ENCODE peak calls at places on chromosomes 7 and 10, in ten cellular contexts. T is stimulated activated CD8-positive, alpha-beta memory T cell treated with anti-CD3 and anti-CD28 coated beads, Interleukin-15, amount 100 ng/mL, for 1 hour; L is NCI-H2081 treated with DMSO at 0.1 percent for 48 hours; N is CD4-positive, CD25-positive, alpha-beta regulatory T cell; C is mesothelial cell of epicardium; B is naive B cell; Q is AG20443; H is endothelial cell; O is activated T-helper 2 cell treated with anti-CD3 and anti-CD28 coated beads, Interferon-gamma antibody, Interleukin-2, Interleukin-4, amounts not matched to agents 10 μg/mL and 5 μg/mL and 100 μg/mL, durations not matched to agents 14 hours and 24 hours and 36 hours; F is GM04503. J is an unnamed sample.

GRCh38 chr10:3427846-3428442 is 255.4 kb upstream of the PITRM1 start:
- DNase-seq in F (no peak), B (no peak), N (no peak), O (no peak), H (no peak), Q (no peak), L (no peak), T (no peak), C (no peak), J (no peak)

GRCh38 chr7:132614428-132615076 is 38.3 kb upstream of the PLXNA4 start:
- DNase-seq in F (no peak), B (no peak), H (peak), N (no peak), L (no peak), O (no peak), C (no peak), Q (peak), T (no peak), J (peak)

GRCh38 chr10:68963151-68963550 is 7.2 kb downstream of the DDX21 start:
- DNase-seq in L (no peak), N (no peak), B (no peak), T (no peak), H (no peak), C (no peak), Q (no peak), O (no peak), F (no peak), J (no peak)

GRCh38 chr10:84138478-84139125 is 707 bp upstream of the GHITM start:
- DNase-seq in T (no peak), H (no peak), C (no peak), O (peak), Q (peak), B (no peak), F (peak), L (no peak), N (no peak), J (no peak)

GRCh38 chr10:43068781-43069515 is 7.9 kb upstream of the RET start:
- DNase-seq in C (no peak), Q (no peak), O (no peak), H (no peak), F (no peak), L (no peak), T (no peak), N (no peak), B (no peak), J (no peak)

GRCh38 chr10:72088879-72089585 is 681 bp upstream of the SPOCK2 start:
- DNase-seq in C (no peak), N (peak), T (no peak), O (peak), B (peak), F (no peak), L (peak), Q (peak), H (no peak), J (peak)

GRCh38 chr7:91228327-91228726 is 35.9 kb upstream of the FZD1 start:
- DNase-seq in F (no peak), B (no peak), C (no peak), L (no peak), O (no peak), T (no peak), H (no peak), Q (no peak), N (no peak), J (no peak)

GRCh38 chr10:27771231-27771630 is 25.6 kb upstream of the MKX start:
- DNase-seq in Q (no peak), F (no peak), O (no peak), C (no peak), L (no peak), T (no peak), H (no peak), N (no peak), B (no peak), J (no peak)

GRCh38 chr7:50953820-50954219 is 171.1 kb upstream of the GRB10 start:
- DNase-seq in T (no peak), H (no peak), L (no peak), B (no peak), Q (peak), F (no peak), C (no peak), N (no peak), O (no peak), J (no peak)

GRCh38 chr7:134991469-134992339 is 5.4 kb downstream of the AGBL3 start:
- DNase-seq in O (no peak), Q (no peak), N (no peak), F (no peak), C (no peak), L (no peak), H (no peak), T (no peak), B (no peak), J (no peak)

GRCh38 chr10:132889091-132889490 is 53.3 kb downstream of the CFAP46 start:
- DNase-seq in B (no peak), H (no peak), N (no peak), C (no peak), L (no peak), F (no peak), Q (no peak), O (no peak), T (no peak), J (peak)

GRCh38 chr10:33697016-33697415 is 362.5 kb upstream of the NRP1 start:
- DNase-seq in H (no peak), T (no peak), C (no peak), L (no peak), N (no peak), O (no peak), Q (no peak), B (no peak), F (no peak), J (no peak)

GRCh38 chr10:97332586-97333350 is 1.8 kb downstream of the FRAT2 start:
- DNase-seq in C (peak), B (no peak), Q (peak), F (peak), N (no peak), O (no peak), T (no peak), L (no peak), H (peak), J (peak)

GRCh38 chr10:22599048-22599561 is 115.3 kb downstream of the PIP4K2A start:
- DNase-seq in O (no peak), L (no peak), C (no peak), T (no peak), Q (peak), H (no peak), B (no peak), N (no peak), F (peak), J (no peak)

GRCh38 chr10:62308101-62308500 is 39.5 kb upstream of the RTKN2 start:
- DNase-seq in L (no peak), Q (no peak), O (no peak), F (no peak), H (no peak), N (no peak), C (no peak), B (no peak), T (no peak), J (no peak)

GRCh38 chr7:41679566-41679965 is 23.3 kb downstream of the INHBA start:
- DNase-seq in H (no peak), N (no peak), Q (no peak), O (no peak), L (no peak), F (no peak), T (no peak), B (no peak), C (no peak), J (no peak)

GRCh38 chr7:97620495-97620894 is 111.4 kb upstream of the TAC1 start:
- DNase-seq in B (no peak), Q (no peak), O (no peak), F (no peak), L (no peak), T (no peak), H (no peak), C (no peak), N (no peak), J (no peak)

GRCh38 chr10:101330236-101331225 is 23.4 kb upstream of the BTRC start:
- DNase-seq in H (no peak), Q (peak), C (no peak), N (no peak), L (no peak), B (no peak), F (peak), O (no peak), T (no peak), J (no peak)

GRCh38 chr10:36096571-36096970 is 454.5 kb upstream of the FZD8 start:
- DNase-seq in O (no peak), N (no peak), T (no peak), F (no peak), C (no peak), Q (no peak), B (no peak), L (no peak), H (no peak), J (no peak)

GRCh38 chr10:20105931-20106330 is 289.7 kb downstream of the PLXDC2 start:
- DNase-seq in Q (no peak), H (no peak), C (no peak), F (no peak), B (no peak), O (no peak), T (no peak), L (no peak), N (no peak), J (no peak)

GRCh38 chr10:113021268-113022028 is 71.4 kb downstream of the TCF7L2 start:
- DNase-seq in C (no peak), L (no peak), Q (no peak), F (no peak), T (no peak), B (no peak), H (no peak), N (no peak), O (no peak), J (no peak)

GRCh38 chr7:125450749-125451148 is 521.1 kb upstream of the POT1 start:
- DNase-seq in F (no peak), N (no peak), T (no peak), H (no peak), Q (no peak), O (no peak), C (no peak), B (no peak), L (no peak), J (no peak)

GRCh38 chr7:6447589-6448210 is at the start of gene DAGLB:
- DNase-seq in B (peak), O (peak), H (peak), F (peak), L (peak), Q (peak), C (peak), N (peak), T (peak), J (peak)

J was measured in upper lobe of left lung.